ENCODE peak calls at places on chromosomes 5 and 9, in five cellular contexts. Q is progenitor cell of endocrine pancreas, D is IMR-90, I is ACHN, J is DMS 273 treated with DMSO at 0.1 percent for 48 hours. L is an unnamed sample.

GRCh38 chr5:107887181-107887580 is 216.4 kb upstream of the EFNA5 start:
- DNase-seq in Q (no peak), D (no peak), I (no peak), J (no peak), L (no peak)

GRCh38 chr5:67163863-67164595 is 32.6 kb downstream of the CD180 start:
- DNase-seq in Q (no peak), D (no peak), I (no peak), J (no peak), L (no peak)

GRCh38 chr5:122030251-122030650 is 47.8 kb downstream of the LOX start:
- DNase-seq in Q (no peak), D (no peak), I (peak), J (no peak), L (no peak)

GRCh38 chr9:13628526-13628925 is 349.0 kb upstream of the MPDZ start:
- DNase-seq in Q (no peak), D (peak), I (no peak), J (no peak), L (no peak)

GRCh38 chr9:23538060-23538387 is 288.0 kb downstream of the ELAVL2 start:
- DNase-seq in Q (no peak), D (no peak), I (no peak), J (no peak), L (no peak)

GRCh38 chr5:52598954-52599353 is 188.8 kb upstream of the ITGA1 start:
- DNase-seq in Q (no peak), D (no peak), I (no peak), J (no peak), L (no peak)

GRCh38 chr5:138635268-138635667 is 60.1 kb upstream of the HSPA9 start:
- DNase-seq in Q (no peak), D (peak), I (no peak), J (no peak), L (no peak)

GRCh38 chr5:140118294-140118936 is 4.5 kb downstream of the PURA start:
- DNase-seq in Q (no peak), D (peak), I (peak), J (peak), L (no peak)

GRCh38 chr5:132315529-132316067 is 21.4 kb downstream of the SLC22A4 start:
- DNase-seq in Q (no peak), D (no peak), I (no peak), J (no peak), L (no peak)

L was measured in OCI-LY7.